ENCODE peak calls at places on chromosomes 2 and 18, in four cellular contexts. X, G, N and A are unnamed samples.

GRCh38 chr2:1634681-1635341 is 109.5 kb downstream of the PXDN start:
- DNase-seq in G (no peak), N (no peak), X (no peak), A (no peak)

GRCh38 chr2:46966576-46966975 is 51.0 kb upstream of the MCFD2 start:
- DNase-seq in X (no peak), G (no peak), N (no peak), A (no peak)

GRCh38 chr2:198756166-198756565 is 701.6 kb downstream of the SATB2 start:
- DNase-seq in G (no peak), N (no peak), X (no peak), A (peak; percentile 1)

GRCh38 chr2:19216271-19216670 is 142.2 kb downstream of the OSR1 start:
- DNase-seq in X (no peak), G (no peak), N (no peak), A (no peak)

GRCh38 chr2:21333694-21334093 is 209.9 kb downstream of the TDRD15 start:
- DNase-seq in N (no peak), G (no peak), X (no peak), A (no peak)

GRCh38 chr2:120177011-120177621 is 46.1 kb downstream of the TMEM185B start:
- DNase-seq in N (no peak), G (no peak), X (no peak), A (no peak)

GRCh38 chr2:162164802-162165201 is 12.8 kb upstream of the GCG start:
- DNase-seq in G (no peak), N (no peak), X (no peak), A (peak; percentile 38)

GRCh38 chr2:11129598-11130449 is 25.4 kb upstream of the SLC66A3 start:
- DNase-seq in X (peak; percentile 32), G (peak; percentile 89), N (no peak), A (no peak)

GRCh38 chr18:10304853-10305252 is 149.6 kb upstream of the APCDD1 start:
- DNase-seq in G (peak; percentile 29), X (peak; percentile 83), N (no peak), A (peak; percentile 68)

GRCh38 chr2:204705243-204705971 is 160.1 kb downstream of the PARD3B start:
- DNase-seq in X (peak; percentile 2), G (no peak), N (no peak), A (no peak)

GRCh38 chr2:222903234-222904220 is 42.7 kb downstream of the ACSL3 start:
- DNase-seq in G (peak; percentile 43), X (peak; percentile 79), N (no peak), A (peak; percentile 78)

GRCh38 chr2:15601681-15602080 is 10.0 kb downstream of the DDX1 start:
- DNase-seq in G (no peak), N (no peak), X (no peak), A (no peak)

GRCh38 chr18:25298853-25299274 is 53.1 kb downstream of the ZNF521 start:
- DNase-seq in X (peak; percentile 82), N (no peak), G (no peak), A (peak; percentile 86)
- H3K4me3 ChIP-seq in X (no peak overlapping the region), N (no peak overlapping the region), G (no peak overlapping the region), A (no peak overlapping the region)

DNA sequence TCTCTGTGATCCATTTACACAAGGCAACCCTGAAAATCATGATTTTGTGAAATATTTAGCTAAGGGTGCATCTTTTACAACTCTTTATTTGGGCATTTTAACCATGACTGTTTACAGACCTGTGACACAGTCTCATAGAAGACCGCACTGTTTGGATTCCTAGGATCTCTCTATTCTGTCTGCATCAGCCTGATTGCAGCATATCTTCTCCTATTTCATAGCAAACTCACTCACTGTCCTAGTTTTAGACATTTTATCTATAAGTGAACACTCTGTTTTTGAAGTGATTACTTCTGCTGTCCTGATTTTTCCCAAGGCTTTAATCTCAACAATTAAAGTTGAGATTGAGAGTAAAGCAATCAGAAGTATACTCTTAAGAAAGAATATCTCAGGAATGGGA is 56.2 kb downstream of the CAVIN2 start:
- DNase-seq in X (peak; percentile 12), G (no peak), N (no peak), A (no peak)
- TF ChIP-seq CTCF in X (no peak), G (no peak), N (no peak), A (no peak)

DNA sequence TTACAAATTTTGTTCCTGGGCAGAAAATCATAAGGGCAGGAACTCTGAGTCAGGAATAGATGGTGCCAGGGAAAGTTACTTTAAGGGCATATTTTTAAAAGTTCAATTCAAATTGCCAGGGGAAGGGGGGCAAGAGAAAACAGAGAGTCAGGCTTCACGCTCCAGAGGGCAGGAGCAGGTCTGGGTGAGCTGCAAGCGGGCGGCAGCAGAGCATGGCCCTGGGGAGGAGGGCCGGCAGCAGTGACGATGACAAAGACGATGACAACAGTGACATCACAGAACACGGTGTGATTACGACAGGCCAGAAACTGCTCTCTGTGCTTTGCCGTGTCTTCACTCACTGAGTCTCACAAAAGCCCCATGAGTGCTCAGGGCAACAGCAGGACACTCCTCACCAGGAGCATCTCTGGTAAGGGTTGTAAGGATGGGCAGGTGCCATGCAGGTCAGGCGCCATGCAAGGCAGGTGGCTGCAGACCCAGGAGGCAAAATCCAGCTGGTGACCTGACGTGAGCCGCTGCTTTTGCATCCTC is 23.3 kb downstream of the CHST10 start:
- DNase-seq in N (no peak), G (no peak), X (no peak), A (no peak)
- H3K4me3 ChIP-seq in N (no peak overlapping the region), G (no peak overlapping the region), X (no peak overlapping the region), A (no peak overlapping the region)

GRCh38 chr2:129609224-129609623 is 370.2 kb upstream of the RAB6C start:
- DNase-seq in X (no peak), G (no peak), N (no peak), A (no peak)

GRCh38 chr2:129604560-129604959 is 374.9 kb upstream of the RAB6C start:
- DNase-seq in X (no peak), G (no peak), N (no peak), A (no peak)

GRCh38 chr2:129605654-129606053 is 373.8 kb upstream of the RAB6C start:
- DNase-seq in G (no peak), N (no peak), X (no peak), A (no peak)

GRCh38 chr2:129611456-129611855 is 368.0 kb upstream of the RAB6C start:
- DNase-seq in N (no peak), X (no peak), G (no peak), A (no peak)

DNA sequence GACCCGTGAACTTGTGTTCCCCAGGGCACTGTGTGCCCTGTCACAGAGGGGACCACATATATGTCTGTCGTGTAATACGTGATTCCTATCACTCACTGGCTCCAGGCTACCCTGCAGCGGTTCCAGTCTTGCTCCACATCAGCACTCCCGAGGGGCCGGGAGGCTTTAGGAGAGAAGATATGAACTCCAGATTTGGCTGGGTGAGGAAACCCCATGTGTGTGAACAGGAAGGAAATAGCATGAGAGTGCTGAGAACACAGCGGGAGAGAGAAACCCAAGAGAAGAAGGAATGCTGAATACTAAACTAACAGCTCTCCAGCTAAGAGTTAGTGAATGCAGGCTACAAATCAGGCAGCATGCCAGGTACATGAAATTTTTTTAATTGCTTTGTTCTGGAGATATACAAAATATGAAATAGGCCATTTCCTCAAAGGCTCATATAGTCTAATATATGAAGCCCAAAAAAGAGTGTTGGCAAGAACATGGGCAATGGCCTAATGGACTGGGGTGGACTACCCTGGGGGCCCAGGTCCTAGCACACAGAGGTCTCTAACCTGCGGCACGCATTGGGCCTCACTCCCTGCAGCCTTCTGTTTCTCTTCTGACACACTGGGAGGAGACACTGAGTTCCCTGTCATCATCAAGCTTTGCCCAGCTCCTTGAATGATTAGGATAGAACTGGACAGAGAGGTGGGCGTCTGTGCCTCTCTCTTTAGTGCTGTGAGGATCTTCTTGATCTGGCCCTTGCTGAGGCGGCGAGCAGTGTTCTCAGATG is 372.8 kb upstream of the RAB6C start:
- DNase-seq in G (no peak), N (no peak), X (peak; percentile 36), A (no peak)
- TF ChIP-seq CTCF in G (no peak), N (no peak), X (no peak), A (no peak)